ENCODE peak calls at places on chromosomes 5 and 9, in four cellular contexts. U is A549, X is IMR-90, P is mesendoderm. W is an unnamed sample.

GRCh38 chr9:91898451-91899433 is 51.3 kb downstream of the ROR2 start:
- DNase-seq in U (no peak), P (peak), X (peak), W (peak)

GRCh38 chr5:142644127-142644526 is 41.8 kb downstream of the FGF1 start:
- DNase-seq in X (peak), U (no peak), P (no peak), W (no peak)

GRCh38 chr5:72209515-72210115 is 102.3 kb downstream of the MAP1B start:
- DNase-seq in X (no peak), P (no peak), U (no peak), W (no peak)

GRCh38 chr5:126777257-126777973 is 479 bp downstream of the LMNB1 start:
- DNase-seq in X (peak), P (peak), U (peak), W (peak)

GRCh38 chr9:21443849-21444625 is 3.8 kb downstream of the IFNA1 start:
- DNase-seq in P (no peak), X (no peak), U (no peak), W (no peak)

GRCh38 chr5:87151547-87151946 is 116.1 kb upstream of the RASA1 start:
- DNase-seq in P (no peak), X (peak), U (peak), W (no peak)

GRCh38 chr9:81053298-81054025 is 635.9 kb downstream of the TLE1 start:
- DNase-seq in U (no peak), P (no peak), X (no peak), W (no peak)

GRCh38 chr5:9198399-9198798 is 347.5 kb downstream of the SEMA5A start:
- DNase-seq in U (no peak), X (peak), P (peak), W (no peak)

GRCh38 chr5:167582916-167583315 is 708.5 kb upstream of the WWC1 start:
- DNase-seq in X (peak), P (no peak), U (no peak), W (no peak)

GRCh38 chr5:148033138-148033537 is 30.6 kb upstream of the SPINK5 start:
- DNase-seq in X (no peak), P (peak), U (peak), W (peak)

GRCh38 chr5:148035676-148036075 is 28.1 kb upstream of the SPINK5 start:
- DNase-seq in P (no peak), X (no peak), U (no peak), W (no peak)
- H3K4me2 ChIP-seq in P (no peak), X (no peak), U (no peak), W (no peak)

DNA sequence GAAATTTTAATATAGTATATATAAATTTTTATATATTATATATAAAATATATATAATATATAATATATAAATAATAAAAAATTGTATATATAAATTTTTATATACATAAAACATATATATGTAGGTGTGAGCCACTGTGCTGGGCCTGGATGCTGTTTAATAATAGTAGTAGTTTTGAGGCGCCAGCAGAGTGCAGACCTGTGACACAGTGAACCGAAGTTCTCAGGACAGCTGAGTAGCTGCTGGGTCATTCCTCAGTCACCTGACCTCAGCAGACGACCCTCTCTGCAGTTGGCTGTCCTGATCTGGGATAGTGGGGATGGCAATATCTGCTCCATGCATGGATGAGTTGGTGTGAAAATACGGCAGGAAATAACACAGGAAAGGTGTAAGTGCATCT is 3.3 kb upstream of the SNX18 start:
- DNase-seq in U (peak), P (peak), X (no peak), W (no peak)
- H3K4me2 ChIP-seq in U (no peak), P (no peak), X (peak), W (no peak)

GRCh38 chr5:178551468-178551867 is 38.7 kb downstream of the COL23A1 start:
- DNase-seq in U (no peak), P (no peak), X (no peak), W (no peak)
- H3K4me2 ChIP-seq in U (no peak), P (no peak), X (no peak), W (no peak)

DNA sequence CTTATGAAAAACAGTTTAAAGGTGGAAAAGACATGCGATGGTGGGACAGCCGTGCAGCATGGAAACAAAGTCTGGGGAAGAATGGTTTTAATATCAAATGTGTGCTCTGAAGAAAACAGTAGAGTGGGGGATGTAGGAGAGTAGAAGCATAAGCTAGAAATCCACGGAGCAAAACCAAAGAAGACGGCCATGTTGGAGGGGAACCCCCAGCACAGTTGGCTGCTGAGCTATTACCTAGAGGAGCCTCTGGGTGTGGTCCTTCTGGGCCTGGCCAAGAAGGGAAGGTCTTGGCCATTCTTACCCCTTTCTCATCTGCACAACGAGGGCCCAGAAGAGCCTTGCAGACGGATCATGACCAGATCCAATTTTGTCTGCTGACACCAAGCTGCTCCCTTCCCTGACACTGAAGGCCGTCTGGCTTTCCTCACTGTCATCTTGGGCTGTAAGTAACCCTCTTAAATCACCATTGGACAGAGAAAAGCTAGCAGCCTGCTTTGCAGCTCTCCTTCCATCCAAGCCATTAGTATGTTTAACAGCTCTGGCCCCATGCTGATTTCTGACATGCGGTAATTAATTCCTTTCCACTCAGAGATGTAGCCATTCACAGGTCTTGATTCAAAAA is 189.5 kb downstream of the SEC61B start:
- DNase-seq in P (peak), X (no peak), U (no peak), W (no peak)
- H3K4me2 ChIP-seq in P (no peak), X (no peak), U (no peak), W (no peak)

GRCh38 chr9:14344846-14345585 is 31.1 kb upstream of the NFIB start:
- DNase-seq in X (no peak), U (no peak), P (peak), W (no peak)
- H3K4me2 ChIP-seq in X (no peak), U (no peak), P (peak), W (peak)

DNA sequence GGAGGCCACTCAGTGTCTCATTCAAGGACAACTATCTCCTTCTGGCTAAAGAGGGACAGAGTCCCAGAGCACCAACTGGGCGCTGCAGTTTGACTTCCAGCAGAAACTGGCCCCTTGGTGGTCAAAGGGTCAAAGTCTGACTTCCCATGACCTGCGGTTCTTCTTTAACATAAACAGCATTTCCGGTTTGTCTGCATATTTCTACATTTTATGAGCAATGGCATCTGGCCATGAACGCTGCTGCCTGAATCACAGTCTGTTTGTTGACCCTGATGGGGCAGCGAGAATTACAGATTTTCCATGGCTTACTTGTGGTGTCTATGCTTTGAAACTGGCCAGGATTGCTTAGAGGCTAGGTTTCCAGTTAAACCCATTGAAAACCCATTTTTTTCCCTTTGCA is 1.3 kb downstream of the TNFSF15 start:
- DNase-seq in U (peak), X (peak), P (no peak), W (peak)
- H3K4me2 ChIP-seq in U (peak), X (peak), P (no peak), W (peak)

GRCh38 chr5:88746438-88746882 is 136.5 kb downstream of the MEF2C start:
- DNase-seq in P (no peak), X (no peak), U (no peak), W (no peak)
- H3K4me2 ChIP-seq in P (no peak), X (no peak), U (no peak), W (no peak)

GRCh38 chr5:173771743-173772406 is 116.3 kb upstream of the CPEB4 start:
- DNase-seq in U (no peak), X (no peak), P (no peak), W (no peak)

GRCh38 chr5:173770637-173771036 is 117.5 kb upstream of the CPEB4 start:
- DNase-seq in U (no peak), X (no peak), P (no peak), W (no peak)

GRCh38 chr5:173768891-173769290 is 119.3 kb upstream of the CPEB4 start:
- DNase-seq in P (no peak), U (no peak), X (no peak), W (no peak)

GRCh38 chr5:173772407-173773059 is 115.6 kb upstream of the CPEB4 start:
- DNase-seq in P (no peak), U (no peak), X (peak), W (no peak)

DNA sequence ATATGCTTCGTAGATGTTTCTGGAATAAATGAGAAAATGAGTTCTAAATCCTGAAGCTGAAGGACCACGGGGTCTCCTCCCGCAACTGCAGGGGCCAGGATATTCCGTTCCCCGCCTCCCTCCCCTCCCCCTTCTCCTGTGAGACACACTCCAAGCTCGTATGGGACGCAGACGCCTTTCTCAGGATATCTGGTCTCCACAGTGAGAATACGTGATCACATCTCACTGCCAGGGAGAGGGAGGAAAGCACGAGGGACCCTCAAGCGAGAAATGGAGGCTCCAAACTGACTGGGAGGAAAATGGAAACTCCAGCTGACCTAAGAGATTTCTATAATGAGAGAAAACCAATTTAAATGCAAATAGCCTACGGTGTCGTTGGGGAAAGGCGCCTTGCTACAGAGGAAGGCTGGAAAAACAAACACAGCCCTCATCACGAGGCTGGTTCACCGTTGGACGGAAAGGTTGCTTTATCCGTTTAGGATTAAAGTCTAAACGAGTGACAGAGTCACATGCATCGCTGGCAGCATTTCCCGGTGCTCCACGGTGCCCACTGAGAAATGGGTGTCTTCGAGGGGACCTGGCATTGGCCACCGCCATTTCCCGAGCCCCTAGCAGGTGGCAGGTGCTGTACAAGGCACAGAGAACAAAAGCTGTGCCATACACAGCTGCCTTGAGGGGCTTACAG is 116.9 kb upstream of the CPEB4 start:
- DNase-seq in U (no peak), P (peak), X (no peak), W (no peak)
- H3K4me2 ChIP-seq in U (no peak), P (no peak), X (no peak), W (no peak)

GRCh38 chr5:88555658-88556057 is 287.0 kb upstream of the TMEM161B start:
- DNase-seq in U (no peak), P (peak), X (no peak), W (no peak)
- H3K4me2 ChIP-seq in U (no peak), P (no peak), X (no peak), W (no peak)

GRCh38 chr9:136404801-136405136 is 4.8 kb upstream of the SNAPC4 start:
- DNase-seq in X (no peak), P (no peak), U (no peak), W (no peak)
- H3K4me2 ChIP-seq in X (no peak), P (no peak), U (no peak), W (no peak)